ENCODE peak calls at places on chromosomes 16 and 17, in eight cellular contexts. B is EH; M is IMR-90; Z is activated T-helper 9 cell treated with anti-CD3 and anti-CD28 coated beads, Interleukin-2, amount 50 U/mL, for 16 hours; V is EL; L is NCI-H1417; N is effector CD4-positive, alpha-beta T cell; S is BJ. D is an unnamed sample.
A peak's percentile ranks its signal among the peaks of the same experiment; 100 is the strongest.

GRCh38 chr17:48723555-48724239 is 712 bp downstream of the PRAC2 start:
- DNase-seq in Z (no peak), L (no peak), M (no peak), S (no peak), B (no peak), N (no peak), V (peak; percentile 39), D (peak; percentile 73)

GRCh38 chr17:45265823-45266222 is 3.9 kb upstream of the SPATA32 start:
- DNase-seq in M (peak; percentile 87), N (no peak), S (no peak), Z (no peak), V (peak; percentile 92), B (peak; percentile 93), L (no peak), D (no peak)

GRCh38 chr17:72476575-72476986 is 355.8 kb downstream of the SOX9 start:
- DNase-seq in Z (no peak), L (no peak), B (no peak), S (no peak), M (no peak), V (no peak), N (no peak), D (no peak)

GRCh38 chr16:531494-532125 is 4.1 kb downstream of the CAPN15 start:
- DNase-seq in M (no peak), Z (no peak), S (no peak), L (no peak), B (no peak), N (no peak), V (no peak), D (no peak)

GRCh38 chr16:72898216-72898825 is 149.6 kb downstream of the ZFHX3 start:
- DNase-seq in N (no peak), M (no peak), V (no peak), Z (no peak), L (no peak), B (no peak), S (no peak), D (no peak)

GRCh38 chr17:64183815-64184397 is 54.0 kb upstream of the ERN1 start:
- DNase-seq in N (no peak), B (peak; percentile 88), M (peak; percentile 77), S (peak; percentile 64), V (peak; percentile 84), L (no peak), Z (no peak), D (no peak)

GRCh38 chr16:24536671-24537070 is 2.7 kb upstream of the RBBP6 start:
- DNase-seq in L (no peak), B (no peak), M (no peak), Z (no peak), S (no peak), N (no peak), V (no peak), D (no peak)

GRCh38 chr17:63838586-63839184 is 3.8 kb downstream of the SMARCD2 start:
- DNase-seq in B (peak; percentile 62), S (peak; percentile 34), N (no peak), M (peak; percentile 45), L (peak; percentile 16), V (no peak), Z (no peak), D (no peak)

GRCh38 chr16:51615141-51615540 is 464.1 kb upstream of the SALL1 start:
- DNase-seq in Z (no peak), L (no peak), S (no peak), V (no peak), B (no peak), M (no peak), N (no peak), D (no peak)

GRCh38 chr17:64532409-64532808 is 25.6 kb downstream of the CEP95 start:
- DNase-seq in B (no peak), L (no peak), V (no peak), M (no peak), S (no peak), N (no peak), Z (no peak), D (no peak)

GRCh38 chr17:29251969-29252866 is 5.6 kb downstream of the CRYBA1 start:
- DNase-seq in M (peak; percentile 50), V (peak; percentile 53), L (no peak), B (peak; percentile 44), Z (no peak), N (no peak), S (no peak), D (no peak)

GRCh38 chr16:64253114-64253513 is 868.7 kb downstream of the CDH11 start:
- DNase-seq in S (no peak), N (no peak), V (no peak), L (no peak), B (no peak), Z (no peak), M (no peak), D (no peak)

GRCh38 chr16:35560637-35560984 is 2101.2 kb downstream of the TP53TG3F start:
- DNase-seq in Z (no peak), V (no peak), S (no peak), L (no peak), N (no peak), B (no peak), M (no peak), D (no peak)

GRCh38 chr17:36863131-36863530 is 74.1 kb upstream of the LHX1 start:
- DNase-seq in Z (no peak), N (no peak), B (no peak), V (no peak), L (no peak), S (no peak), M (no peak), D (no peak)

GRCh38 chr16:12551946-12552345 is 251.7 kb downstream of the CPPED1 start:
- DNase-seq in M (peak; percentile 19), N (no peak), S (no peak), V (no peak), Z (no peak), L (no peak), B (no peak), D (no peak)

GRCh38 chr17:61253293-61253801 is 146.3 kb upstream of the TBX2 start:
- DNase-seq in L (no peak), B (no peak), N (no peak), M (no peak), V (no peak), Z (no peak), S (no peak), D (no peak)

GRCh38 chr17:44005865-44006580 is 1.6 kb downstream of the NAGS start:
- DNase-seq in N (peak; percentile 20), S (no peak), M (no peak), B (no peak), Z (no peak), V (no peak), L (peak; percentile 47), D (peak; percentile 77)

GRCh38 chr16:66569131-66569530 is 2.9 kb downstream of the CMTM1 start:
- DNase-seq in M (peak; percentile 87), V (peak; percentile 53), N (no peak), Z (no peak), S (no peak), B (peak; percentile 72), L (no peak), D (no peak)

GRCh38 chr17:81516439-81516838 is 3.8 kb upstream of the ACTG1 start:
- DNase-seq in B (no peak), N (no peak), L (no peak), S (no peak), M (no peak), Z (no peak), V (no peak), D (no peak)

D was measured in activated CD4-positive, alpha-beta T cell treated with anti-CD3 and anti-CD28 coated beads, Interleukin-2, amount 10 ng/mL, durations not matched to agents 24 days and 14 days.